ENCODE peak calls at places on chromosomes 16 and 17, in five cellular contexts. M is NCI-H1105 treated with DMSO at 0.1 percent for 48 hours, Y is AG04450, P is activated T-cell treated with anti-CD3 and anti-CD28 coated beads for 4 hours, H is psoas muscle. G is an unnamed sample.
A peak's percentile ranks its signal among the peaks of the same experiment; 100 is the strongest.

GRCh38 chr17:28018439-28019070 is 23.9 kb upstream of the NLK start:
- DNase-seq in M (no peak), Y (no peak), P (no peak), H (no peak), G (no peak)

GRCh38 chr17:82978354-82978753 is 101.1 kb upstream of the METRNL start:
- DNase-seq in M (no peak), Y (no peak), P (no peak), H (no peak), G (no peak)

GRCh38 chr17:3043737-3044365 is 19.6 kb downstream of the OR1D5 start:
- DNase-seq in M (no peak), Y (no peak), P (no peak), H (no peak), G (no peak)

GRCh38 chr16:56401482-56401881 is 23.9 kb downstream of the AMFR start:
- DNase-seq in M (no peak), Y (no peak), P (no peak), H (peak; percentile 71), G (no peak)

GRCh38 chr16:31177136-31177535 is 2.8 kb upstream of the FUS start:
- DNase-seq in M (no peak), Y (no peak), P (no peak), H (no peak), G (no peak)

GRCh38 chr17:54754560-54754959 is 146.1 kb upstream of the TOM1L1 start:
- DNase-seq in M (no peak), Y (no peak), P (no peak), H (no peak), G (peak; percentile 21)

GRCh38 chr17:4548721-4549531 is 6.3 kb downstream of the MYBBP1A start:
- DNase-seq in M (no peak), Y (no peak), P (no peak), H (peak; percentile 42), G (no peak)

GRCh38 chr17:34706029-34706428 is 126.6 kb downstream of the TMEM132E start:
- DNase-seq in M (no peak), Y (no peak), P (no peak), H (no peak), G (no peak)

GRCh38 chr16:89330177-89330856 is 112.8 kb downstream of the ZNF778 start:
- DNase-seq in M (peak; percentile 12), Y (no peak), P (no peak), H (peak; percentile 69), G (peak; percentile 54)

GRCh38 chr16:17299790-17300189 is 171.0 kb downstream of the XYLT1 start:
- DNase-seq in M (no peak), Y (no peak), P (no peak), H (no peak), G (no peak)

GRCh38 chr16:15757630-15758251 is 99.1 kb downstream of the MYH11 start:
- DNase-seq in M (no peak), Y (no peak), P (no peak), H (peak; percentile 41), G (no peak)

GRCh38 chr16:71360378-71360777 is 1.9 kb downstream of the CALB2 start:
- DNase-seq in M (no peak), Y (peak; percentile 83), P (no peak), H (no peak), G (no peak)